ENCODE peak calls at places on chromosome 11, in ten cellular contexts. Y is ELF-1; X is stimulated activated naive CD4-positive, alpha-beta T cell; L is hepatocyte; W is NCI-H345; D is NCI-H2081 treated with DMSO at 0.1 percent for 48 hours; S is astrocyte of the spinal cord; N is activated naive CD8-positive, alpha-beta T cell treated with anti-CD3 and anti-CD28 coated beads, Interleukin-2, amount 10 ng/mL, durations not matched to agents 7 days and 5 days; C is K562; K is mesenchymal stem cell. I is an unnamed sample.

GRCh38 chr11:14541180-14541579 is 21.0 kb upstream of the PSMA1 start:
- DNase-seq in Y (no peak), X (no peak), L (no peak), W (no peak), D (no peak), S (no peak), N (no peak), C (peak; percentile 42), K (no peak), I (no peak)

GRCh38 chr11:11701070-11701469 is 79.3 kb upstream of the GALNT18 start:
- DNase-seq in Y (no peak), X (no peak), L (no peak), W (no peak), D (no peak), S (no peak), N (no peak), C (no peak), K (no peak), I (no peak)

GRCh38 chr11:79902493-79902892 is 461.7 kb upstream of the TENM4 start:
- DNase-seq in Y (no peak), X (no peak), L (peak; percentile 28), W (no peak), D (no peak), S (no peak), N (no peak), C (no peak), K (peak; percentile 62), I (no peak)

GRCh38 chr11:44600739-44601416 is 35.4 kb downstream of the CD82 start:
- DNase-seq in Y (peak; percentile 93), X (no peak), L (no peak), W (peak; percentile 27), D (no peak), S (no peak), N (no peak), C (no peak), K (no peak), I (no peak)

GRCh38 chr11:67376873-67377808 is 3.7 kb upstream of the CLCF1 start:
- DNase-seq in Y (no peak), X (no peak), L (no peak), W (no peak), D (no peak), S (no peak), N (no peak), C (no peak), K (no peak), I (no peak)

GRCh38 chr11:11472096-11472495 is 119.0 kb upstream of the CSNK2A3 start:
- DNase-seq in Y (no peak), X (no peak), L (no peak), W (no peak), D (no peak), S (no peak), N (no peak), C (no peak), K (no peak), I (no peak)

GRCh38 chr11:13073119-13073981 is 64.2 kb downstream of the RASSF10 start:
- DNase-seq in Y (peak; percentile 65), X (no peak), L (no peak), W (no peak), D (no peak), S (peak; percentile 80), N (no peak), C (no peak), K (peak; percentile 57), I (no peak)

GRCh38 chr11:130890039-130890745 is 26.1 kb downstream of the SNX19 start:
- DNase-seq in Y (no peak), X (no peak), L (no peak), W (no peak), D (no peak), S (no peak), N (no peak), C (no peak), K (no peak), I (no peak)

GRCh38 chr11:122098223-122098980 is 17.6 kb downstream of the BLID start:
- DNase-seq in Y (no peak), X (no peak), L (no peak), W (no peak), D (no peak), S (no peak), N (no peak), C (no peak), K (no peak), I (no peak)

I was measured in Peyer's patch.